ENCODE peak calls at places on chromosome 1, in four cellular contexts. W, R, Z and B are unnamed samples.

GRCh38 chr1:24491577-24492360 is 10.9 kb upstream of the RCAN3 start:
- DNase-seq in R (no peak), W (no peak), Z (no peak), B (no peak)

GRCh38 chr1:41776896-41777431 is 141.8 kb downstream of the HIVEP3 start:
- DNase-seq in W (peak), R (no peak), Z (no peak), B (no peak)

GRCh38 chr1:151570819-151571218 is 30.7 kb downstream of the TUFT1 start:
- DNase-seq in R (no peak), Z (no peak), W (no peak), B (no peak)

GRCh38 chr1:161844696-161845095 is 78.6 kb downstream of the ATF6 start:
- DNase-seq in R (no peak), W (no peak), Z (no peak), B (no peak)

GRCh38 chr1:119453021-119453420 is 38.1 kb downstream of the HSD3B2 start:
- DNase-seq in W (no peak), R (peak), Z (no peak), B (no peak)

GRCh38 chr1:232127190-232127589 is 500.6 kb downstream of the DISC1 start:
- DNase-seq in R (no peak), Z (no peak), W (no peak), B (peak)

GRCh38 chr1:36199934-36200741 is 24.1 kb upstream of the THRAP3 start:
- DNase-seq in R (no peak), Z (no peak), W (no peak), B (no peak)

GRCh38 chr1:68571499-68571898 is 74.6 kb upstream of the DEPDC1 start:
- DNase-seq in R (no peak), Z (no peak), W (no peak), B (no peak)

GRCh38 chr1:155454096-155454495 is 108.5 kb downstream of the ASH1L start:
- DNase-seq in W (no peak), R (no peak), Z (no peak), B (no peak)

GRCh38 chr1:187956975-187957374 is 1128.2 kb downstream of the PLA2G4A start:
- DNase-seq in R (no peak), Z (no peak), W (no peak), B (no peak)

GRCh38 chr1:161218301-161219077 is 3.4 kb downstream of the FCER1G start:
- DNase-seq in Z (no peak), R (no peak), W (no peak), B (no peak)

GRCh38 chr1:97243973-97244560 is 522.5 kb downstream of the PTBP2 start:
- DNase-seq in Z (peak), W (no peak), R (no peak), B (peak)

GRCh38 chr1:214603819-214604252 is 841 bp downstream of the CENPF start:
- DNase-seq in R (no peak), W (no peak), Z (peak), B (peak)

GRCh38 chr1:38587734-38588133 is 271.8 kb downstream of the RRAGC start:
- DNase-seq in Z (no peak), W (no peak), R (no peak), B (no peak)

GRCh38 chr1:229107302-229107815 is 163.6 kb upstream of the RAB4A start:
- DNase-seq in W (no peak), R (no peak), Z (no peak), B (no peak)

GRCh38 chr1:201742476-201742875 is 86.5 kb upstream of the IPO9 start:
- DNase-seq in Z (no peak), W (no peak), R (peak), B (no peak)

GRCh38 chr1:148372731-148373130 is 110.4 kb downstream of the PPIAL4G start:
- DNase-seq in W (no peak), R (no peak), Z (peak), B (no peak)

GRCh38 chr1:18108313-18109057 is 887 bp downstream of the IGSF21 start:
- DNase-seq in R (no peak), Z (no peak), W (no peak), B (no peak)

GRCh38 chr1:165543651-165544452 is at the start of gene LRRC52:
- DNase-seq in Z (no peak), W (peak), R (peak), B (no peak)